ENCODE peak calls at places on chromosomes 4 and X, in four cellular contexts. One of them, this sample, is unnamed.

GRCh38 chrX:103839404-103839803 is 7.3 kb upstream of the RAB9B start:
- DNase-seq in H1: no peak
- DNase-seq in IMR-90: no peak
- DNase-seq in mesenchymal stem cell: no peak
- DNase-seq in this sample: no peak

GRCh38 chrX:31600823-31601222 is 529.0 kb upstream of the FTHL17 start:
- DNase-seq in H1: no peak
- DNase-seq in mesenchymal stem cell: no peak
- DNase-seq in IMR-90: no peak
- DNase-seq in this sample: no peak

GRCh38 chr4:30763337-30763736 is 43.2 kb downstream of the PCDH7 start:
- DNase-seq in H1: no peak
- DNase-seq in mesenchymal stem cell: peak
- DNase-seq in IMR-90: peak
- DNase-seq in this sample: no peak

GRCh38 chrX:74119016-74119910 is 184.7 kb upstream of the ZCCHC13 start:
- DNase-seq in mesenchymal stem cell: peak
- DNase-seq in H1: no peak
- DNase-seq in IMR-90: peak
- DNase-seq in this sample: peak

GRCh38 chr4:150938417-150938816 is 76.7 kb downstream of the LRBA start:
- DNase-seq in IMR-90: no peak
- DNase-seq in mesenchymal stem cell: no peak
- DNase-seq in H1: no peak
- DNase-seq in this sample: peak

GRCh38 chr4:81198609-81199008 is 16.4 kb downstream of the PRKG2 start:
- DNase-seq in IMR-90: no peak
- DNase-seq in mesenchymal stem cell: no peak
- DNase-seq in H1: no peak
- DNase-seq in this sample: no peak

GRCh38 chr4:29536745-29537144 is 1183.4 kb upstream of the PCDH7 start:
- DNase-seq in H1: no peak
- DNase-seq in mesenchymal stem cell: no peak
- DNase-seq in IMR-90: no peak
- DNase-seq in this sample: no peak

GRCh38 chr4:55251352-55251751 is 94.7 kb upstream of the SRD5A3 start:
- DNase-seq in IMR-90: no peak
- DNase-seq in mesenchymal stem cell: no peak
- DNase-seq in H1: no peak
- DNase-seq in this sample: peak

GRCh38 chr4:92305148-92305877 is 1.5 kb downstream of the GRID2 start:
- DNase-seq in IMR-90: peak
- DNase-seq in mesenchymal stem cell: peak
- DNase-seq in H1: peak
- DNase-seq in this sample: peak

GRCh38 chr4:123749408-123749807 is 352.8 kb downstream of the SPRY1 start:
- DNase-seq in IMR-90: no peak
- DNase-seq in H1: no peak
- DNase-seq in mesenchymal stem cell: no peak
- DNase-seq in this sample: peak

GRCh38 chr4:133263082-133263481 is 114.0 kb downstream of the PCDH10 start:
- DNase-seq in IMR-90: no peak
- DNase-seq in H1: no peak
- DNase-seq in mesenchymal stem cell: no peak
- DNase-seq in this sample: peak

GRCh38 chr4:113699772-113700171 is 61.8 kb downstream of the CAMK2D start:
- DNase-seq in H1: no peak
- DNase-seq in IMR-90: peak
- DNase-seq in mesenchymal stem cell: peak
- DNase-seq in this sample: no peak

GRCh38 chr4:113878718-113879117 is 100.7 kb downstream of the ARSJ start:
- DNase-seq in IMR-90: peak
- DNase-seq in H1: peak
- DNase-seq in mesenchymal stem cell: peak
- DNase-seq in this sample: peak

GRCh38 chr4:174120446-174121142 is 162.9 kb downstream of the FBXO8 start:
- DNase-seq in H1: no peak
- DNase-seq in IMR-90: peak
- DNase-seq in mesenchymal stem cell: peak
- DNase-seq in this sample: peak

GRCh38 chr4:113406723-113407016 is 354.9 kb downstream of the CAMK2D start:
- DNase-seq in IMR-90: no peak
- DNase-seq in mesenchymal stem cell: no peak
- DNase-seq in H1: no peak
- DNase-seq in this sample: no peak

GRCh38 chr4:78131403-78131802 is 74.3 kb downstream of the FRAS1 start:
- DNase-seq in IMR-90: no peak
- DNase-seq in mesenchymal stem cell: no peak
- DNase-seq in H1: no peak
- DNase-seq in this sample: no peak

GRCh38 chr4:186699881-186700397 is 23.7 kb downstream of the FAT1 start:
- DNase-seq in IMR-90: no peak
- DNase-seq in H1: no peak
- DNase-seq in mesenchymal stem cell: no peak
- DNase-seq in this sample: no peak
- H3K18ac ChIP-seq in IMR-90: no peak
- H3K18ac ChIP-seq in H1: peak
- H3K18ac ChIP-seq in mesenchymal stem cell: peak
- H3K18ac ChIP-seq in this sample: no peak

DNA sequence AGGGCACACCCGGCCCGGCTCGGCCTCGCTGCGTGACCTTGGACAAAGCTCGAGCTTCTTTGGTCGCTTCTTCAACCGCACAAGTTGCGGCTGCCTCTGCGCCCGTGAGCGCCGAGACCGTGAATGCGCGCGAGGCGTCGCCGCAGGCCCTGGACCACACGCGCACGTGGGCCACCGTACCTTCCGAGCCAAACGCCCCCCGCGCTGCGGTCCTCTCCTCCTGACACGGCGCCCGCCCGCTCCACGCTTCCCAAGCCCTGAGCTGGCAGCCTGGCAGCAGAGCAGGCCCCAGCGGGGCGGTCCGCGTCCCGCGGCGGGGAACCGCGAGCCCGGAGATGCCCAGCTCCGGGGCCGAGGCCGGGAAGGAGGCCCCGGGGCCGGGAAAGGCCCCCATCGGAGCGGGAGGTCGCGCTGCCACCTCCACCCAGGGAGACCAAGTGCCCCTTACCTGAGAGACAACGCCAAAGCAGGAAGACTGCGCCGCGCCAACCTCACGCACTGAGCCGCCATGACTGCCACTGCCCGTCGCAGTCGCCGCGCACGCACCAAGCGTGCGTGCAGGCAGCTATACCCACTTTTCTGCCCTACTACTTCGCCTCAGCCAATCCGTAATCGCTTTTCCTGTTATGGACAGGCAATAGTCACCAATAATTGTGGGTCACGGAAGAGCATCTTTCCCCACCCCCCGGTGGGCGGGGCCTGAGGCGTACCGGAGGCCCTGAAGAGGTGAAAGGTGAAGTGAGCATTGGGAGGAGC is at the start of gene GRPEL1:
- DNase-seq in H1: peak
- DNase-seq in mesenchymal stem cell: peak
- DNase-seq in IMR-90: peak
- DNase-seq in this sample: peak
- H3K4me3 ChIP-seq in H1: peak
- H3K4me3 ChIP-seq in mesenchymal stem cell: peak
- H3K4me3 ChIP-seq in IMR-90: peak
- H3K4me3 ChIP-seq in this sample: peak

GRCh38 chrX:49812177-49812576 is 16.9 kb upstream of the PAGE4 start:
- DNase-seq in IMR-90: no peak
- DNase-seq in mesenchymal stem cell: no peak
- DNase-seq in H1: no peak
- DNase-seq in this sample: no peak
- H3K4me2 ChIP-seq in IMR-90: no peak
- H3K4me2 ChIP-seq in mesenchymal stem cell: no peak
- H3K4me2 ChIP-seq in H1: no peak
- H3K4me2 ChIP-seq in this sample: no peak

GRCh38 chr4:169270156-169270809 is 473 bp downstream of the SH3RF1 start:
- DNase-seq in IMR-90: no peak
- DNase-seq in H1: no peak
- DNase-seq in mesenchymal stem cell: peak
- DNase-seq in this sample: peak

GRCh38 chr4:169267070-169267469 is 3.7 kb downstream of the SH3RF1 start:
- DNase-seq in mesenchymal stem cell: no peak
- DNase-seq in H1: no peak
- DNase-seq in IMR-90: no peak
- DNase-seq in this sample: peak

GRCh38 chr4:169271692-169272007 is 894 bp upstream of the SH3RF1 start:
- DNase-seq in IMR-90: no peak
- DNase-seq in H1: no peak
- DNase-seq in mesenchymal stem cell: no peak
- DNase-seq in this sample: peak

GRCh38 chr4:169270810-169271691 is at the start of gene SH3RF1:
- DNase-seq in H1: no peak
- DNase-seq in mesenchymal stem cell: peak
- DNase-seq in IMR-90: peak
- DNase-seq in this sample: peak

DNA sequence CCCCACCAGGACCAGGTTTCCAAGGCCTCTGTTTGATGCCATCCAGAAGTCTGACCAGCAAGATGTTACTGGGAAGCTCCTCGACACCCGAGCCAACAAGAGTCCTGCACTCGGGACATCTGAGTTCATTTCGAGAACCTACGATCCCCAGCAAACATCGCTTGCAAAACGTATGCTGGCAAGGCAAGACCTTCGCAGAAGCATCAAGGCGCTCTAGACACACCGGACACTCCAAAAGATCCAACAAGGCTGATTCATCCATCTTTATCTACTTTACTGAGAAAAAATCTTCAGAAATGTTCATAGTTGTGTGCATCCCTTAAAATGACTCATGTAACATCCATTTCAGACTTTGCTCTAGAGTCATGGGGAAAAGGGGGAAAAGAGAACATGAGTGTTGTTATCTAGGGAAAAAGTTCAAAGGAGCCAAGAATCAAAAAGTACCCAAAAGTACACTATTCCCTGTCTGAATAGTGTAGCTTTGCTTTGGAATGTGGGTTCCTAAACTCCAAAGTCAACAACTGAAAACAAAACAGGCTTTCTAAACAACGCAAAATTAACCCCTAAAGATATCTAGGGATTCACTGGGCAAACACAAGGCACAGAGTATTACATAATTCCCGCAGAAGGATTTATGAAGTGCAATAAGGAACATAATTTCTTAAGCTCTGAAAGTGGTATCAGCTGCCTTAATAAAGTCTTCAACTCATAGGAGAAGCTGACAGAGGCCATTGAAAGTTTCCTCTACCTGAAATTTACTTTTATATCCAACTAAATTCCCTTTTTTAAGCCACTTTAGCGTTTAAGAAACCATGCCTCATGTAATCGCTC is 1.6 kb downstream of the SH3RF1 start:
- DNase-seq in mesenchymal stem cell: peak
- DNase-seq in IMR-90: peak
- DNase-seq in H1: no peak
- DNase-seq in this sample: no peak
- H3K18ac ChIP-seq in mesenchymal stem cell: peak
- H3K18ac ChIP-seq in IMR-90: peak
- H3K18ac ChIP-seq in H1: no peak
- H3K18ac ChIP-seq in this sample: no peak

This sample was measured in mesendoderm.